ENCODE peak calls at places on chromosomes 5 and 9, in eight cellular contexts. T is CD4-positive, CD25-positive, alpha-beta regulatory T cell; F is CD8-positive, alpha-beta T cell; P is heart left ventricle; C is PC-3; D is Caco-2; H is HepG2; O is fibroblast of lung. E is an unnamed sample.

GRCh38 chr5:88930336-88930735 is 47.4 kb upstream of the MEF2C start:
- DNase-seq in T (no peak), F (no peak), P (no peak), C (no peak), D (no peak), H (no peak), O (no peak), E (no peak)

GRCh38 chr5:94802450-94802849 is 184.0 kb downstream of the SLF1 start:
- DNase-seq in T (no peak), F (no peak), P (no peak), C (peak; percentile 3), D (no peak), H (no peak), O (peak; percentile 22), E (no peak)

GRCh38 chr9:93207326-93207814 is 23.4 kb downstream of the WNK2 start:
- DNase-seq in T (no peak), F (no peak), P (peak; percentile 73), C (no peak), D (no peak), H (no peak), O (peak; percentile 51), E (no peak)

GRCh38 chr5:555058-555623 is 30.9 kb upstream of the SLC9A3 start:
- DNase-seq in T (no peak), F (peak; percentile 5), P (no peak), C (no peak), D (no peak), H (no peak), O (no peak), E (no peak)

GRCh38 chr9:131734781-131735180 is 5.1 kb downstream of the RAPGEF1 start:
- DNase-seq in T (no peak), F (no peak), P (no peak), C (no peak), D (no peak), H (no peak), O (no peak), E (no peak)

GRCh38 chr5:1288439-1289335 is 6.2 kb downstream of the TERT start:
- DNase-seq in T (no peak), F (no peak), P (no peak), C (no peak), D (no peak), H (no peak), O (no peak), E (no peak)

GRCh38 chr9:86854898-86855523 is 92.3 kb downstream of the GAS1 start:
- DNase-seq in T (no peak), F (no peak), P (no peak), C (peak; percentile 18), D (peak; percentile 8), H (peak; percentile 58), O (peak; percentile 98), E (no peak)

GRCh38 chr5:139100825-139101224 is 97.3 kb downstream of the SIL1 start:
- DNase-seq in T (no peak), F (no peak), P (no peak), C (peak; percentile 61), D (no peak), H (no peak), O (peak; percentile 51), E (no peak)

GRCh38 chr5:169577966-169578365 is 5.6 kb upstream of the SPDL1 start:
- DNase-seq in T (peak; percentile 18), F (no peak), P (no peak), C (peak; percentile 54), D (peak; percentile 44), H (no peak), O (peak; percentile 19), E (no peak)

GRCh38 chr5:150431574-150431973 is 18.0 kb downstream of the RPS14 start:
- DNase-seq in T (no peak), F (no peak), P (no peak), C (no peak), D (no peak), H (no peak), O (no peak), E (no peak)

GRCh38 chr9:83431470-83432060 is 106.6 kb downstream of the FRMD3 start:
- DNase-seq in T (no peak), F (no peak), P (peak; percentile 49), C (peak; percentile 31), D (no peak), H (peak; percentile 64), O (no peak), E (no peak)

GRCh38 chr5:140883373-140883772 is 1.4 kb downstream of the PCDHA13 start:
- DNase-seq in T (no peak), F (no peak), P (no peak), C (no peak), D (no peak), H (no peak), O (no peak), E (no peak)

GRCh38 chr5:140882591-140882899 is 621 bp downstream of the PCDHA13 start:
- DNase-seq in T (no peak), F (no peak), P (no peak), C (peak; percentile 81), D (no peak), H (no peak), O (no peak), E (no peak)

GRCh38 chr5:140883927-140884697 is 2.2 kb downstream of the PCDHA13 start:
- DNase-seq in T (no peak), F (no peak), P (no peak), C (no peak), D (no peak), H (no peak), O (no peak), E (no peak)

GRCh38 chr5:140877262-140877581 is 2.1 kb downstream of the PCDHA12 start:
- DNase-seq in T (no peak), F (no peak), P (no peak), C (no peak), D (no peak), H (no peak), O (no peak), E (no peak)

DNA sequence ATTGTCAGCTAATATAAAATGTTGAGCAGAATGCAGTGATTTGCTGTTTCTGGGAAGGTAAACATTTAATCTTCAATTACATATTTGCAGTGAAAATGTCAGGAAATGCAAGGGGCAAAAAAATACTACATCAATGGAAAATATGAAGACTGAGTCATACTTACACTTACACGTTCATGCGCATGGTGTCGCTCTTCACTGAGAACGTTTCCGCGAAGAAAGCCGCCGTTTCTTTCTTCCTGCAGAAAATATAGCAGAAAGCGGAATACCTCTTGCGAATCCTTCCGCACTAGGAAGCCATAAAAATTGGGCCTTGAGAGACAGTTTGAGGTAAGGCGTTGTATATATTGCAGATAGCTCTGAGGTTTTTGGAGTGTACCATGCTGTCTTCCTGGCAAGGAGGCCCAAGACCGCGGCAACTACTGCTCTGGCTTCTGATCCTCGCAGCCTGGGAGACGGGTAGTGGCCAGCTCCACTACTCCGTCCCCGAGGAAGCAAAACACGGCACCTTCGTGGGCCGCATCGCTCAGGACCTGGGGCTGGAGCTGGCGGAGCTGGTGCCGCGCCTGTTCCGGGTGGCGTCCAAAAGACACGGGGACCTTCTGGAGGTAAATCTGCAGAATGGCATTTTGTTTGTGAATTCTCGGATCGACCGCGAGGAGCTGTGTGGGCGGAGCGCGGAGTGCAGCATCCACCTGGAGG is at the start of gene PCDHA13:
- DNase-seq in T (no peak), F (no peak), P (no peak), C (peak; percentile 80), D (no peak), H (no peak), O (no peak), E (no peak)
- H3K9me3 ChIP-seq in T (peaks cover 27% of the 10 kb centered on the region), F (no peaks in the 10 kb centered on the region), P (no peaks in the 10 kb centered on the region), C (no peaks in the 10 kb centered on the region), D (no peaks in the 10 kb centered on the region), H (no peaks in the 10 kb centered on the region), O (no peaks in the 10 kb centered on the region), E (peaks cover 4% of the 10 kb centered on the region)

GRCh38 chr9:33048054-33048465 is 23.0 kb downstream of the DNAJA1 start:
- DNase-seq in T (no peak), F (no peak), P (no peak), C (no peak), D (no peak), H (peak; percentile 92), O (no peak), E (no peak)
- H3K9me3 ChIP-seq in T (no peaks in the 10 kb centered on the region), F (no peaks in the 10 kb centered on the region), P (no peaks in the 10 kb centered on the region), C (no peaks in the 10 kb centered on the region), D (no peaks in the 10 kb centered on the region), H (no peaks in the 10 kb centered on the region), O (no peaks in the 10 kb centered on the region), E (no peaks in the 10 kb centered on the region)

GRCh38 chr5:25568989-25569625 is 924.3 kb upstream of the CDH10 start:
- DNase-seq in T (peak; percentile 2), F (no peak), P (no peak), C (no peak), D (no peak), H (no peak), O (no peak), E (no peak)
- H3K9me3 ChIP-seq in T (peaks cover 10% of the 10 kb centered on the region), F (no peaks in the 10 kb centered on the region), P (no peaks in the 10 kb centered on the region), C (no peaks in the 10 kb centered on the region), D (no peaks in the 10 kb centered on the region), H (peaks cover 48% of the 10 kb centered on the region), O (no peaks in the 10 kb centered on the region), E (peaks cover 3% of the 10 kb centered on the region)

DNA sequence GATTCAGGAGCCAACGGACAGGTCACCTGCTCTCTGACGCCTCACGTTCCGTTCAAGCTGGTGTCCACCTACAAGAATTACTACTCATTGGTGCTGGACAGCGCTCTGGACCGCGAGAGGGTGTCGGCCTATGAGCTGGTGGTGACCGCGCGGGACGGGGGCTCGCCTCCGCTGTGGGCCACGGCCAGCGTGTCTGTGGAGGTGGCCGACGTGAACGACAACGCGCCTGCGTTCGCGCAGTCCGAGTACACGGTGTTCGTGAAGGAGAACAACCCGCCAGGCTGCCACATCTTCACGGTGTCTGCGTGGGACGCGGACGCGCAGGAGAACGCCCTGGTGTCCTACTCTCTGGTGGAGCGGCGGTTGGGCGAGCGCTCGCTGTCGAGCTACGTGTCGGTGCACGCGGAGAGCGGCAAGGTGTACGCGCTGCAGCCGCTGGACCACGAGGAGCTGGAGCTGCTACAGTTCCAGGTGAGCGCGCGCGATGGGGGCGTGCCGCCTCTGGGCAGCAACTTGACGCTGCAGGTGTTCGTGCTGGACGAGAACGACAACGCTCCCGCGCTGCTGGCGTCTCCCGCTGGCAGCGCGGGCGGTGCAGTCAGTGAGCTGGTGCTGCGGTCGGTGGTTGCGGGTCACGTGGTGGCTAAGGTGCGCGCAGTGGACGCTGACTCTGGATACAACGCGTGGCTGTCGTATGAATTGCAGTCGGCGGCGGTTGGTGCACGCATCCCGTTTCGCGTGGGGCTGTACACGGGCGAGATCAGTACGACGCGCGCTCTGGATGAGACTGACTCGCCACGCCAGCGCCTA is 1.7 kb downstream of the PCDHA10 start:
- DNase-seq in T (no peak), F (no peak), P (no peak), C (no peak), D (no peak), H (no peak), O (no peak), E (no peak)
- H3K9me3 ChIP-seq in T (peaks cover 11% of the 10 kb centered on the region), F (no peaks in the 10 kb centered on the region), P (no peaks in the 10 kb centered on the region), C (no peaks in the 10 kb centered on the region), D (peaks cover 7% of the 10 kb centered on the region), H (no peaks in the 10 kb centered on the region), O (no peaks in the 10 kb centered on the region), E (peaks cover 3% of the 10 kb centered on the region)

GRCh38 chr9:65426231-65426630 is 141.2 kb upstream of the FOXD4L5 start:
- DNase-seq in T (no peak), F (no peak), P (no peak), C (no peak), D (no peak), H (no peak), O (no peak), E (no peak)
- H3K9me3 ChIP-seq in T (peaks cover 28% of the 10 kb centered on the region), F (no peaks in the 10 kb centered on the region), P (no peaks in the 10 kb centered on the region), C (no peaks in the 10 kb centered on the region), D (no peaks in the 10 kb centered on the region), H (no peaks in the 10 kb centered on the region), O (no peaks in the 10 kb centered on the region), E (no peaks in the 10 kb centered on the region)

GRCh38 chr5:58380655-58381054 is 79.2 kb downstream of the PLK2 start:
- DNase-seq in T (no peak), F (no peak), P (no peak), C (no peak), D (no peak), H (no peak), O (no peak), E (no peak)
- H3K9me3 ChIP-seq in T (peaks cover 13% of the 10 kb centered on the region), F (peaks cover 6% of the 10 kb centered on the region), P (no peaks in the 10 kb centered on the region), C (peaks cover 7% of the 10 kb centered on the region), D (peaks cover 11% of the 10 kb centered on the region), H (peaks cover 33% of the 10 kb centered on the region), O (no peaks in the 10 kb centered on the region), E (peaks cover 7% of the 10 kb centered on the region)